ENCODE peak calls at places on chromosome 15, in four cellular contexts. X, Y, G and E are unnamed samples.
A peak's percentile ranks its signal among the peaks of the same experiment; 100 is the strongest.

GRCh38 chr15:57506422-57506821 is 85.3 kb upstream of the MYZAP start:
- DNase-seq in Y (no peak), G (no peak), X (no peak), E (no peak)

GRCh38 chr15:85354432-85354831 is 26.0 kb upstream of the AKAP13 start:
- DNase-seq in X (no peak), G (no peak), Y (no peak), E (peak; percentile 80)

GRCh38 chr15:25674948-25675347 is 188.2 kb downstream of the ATP10A start:
- DNase-seq in Y (no peak), X (no peak), G (no peak), E (no peak)

GRCh38 chr15:38411902-38412301 is 42.0 kb upstream of the FAM98B start:
- DNase-seq in G (no peak), X (no peak), Y (no peak), E (no peak)

GRCh38 chr15:100017140-100017539 is 283.9 kb upstream of the LYSMD4 start:
- DNase-seq in Y (no peak), G (no peak), X (no peak), E (no peak)

GRCh38 chr15:60326824-60327654 is 70.7 kb downstream of the ANXA2 start:
- DNase-seq in X (no peak), G (peak; percentile 65), Y (peak; percentile 50), E (peak; percentile 76)

GRCh38 chr15:69782155-69782658 is 315.5 kb downstream of the TLE3 start:
- DNase-seq in X (no peak), G (no peak), Y (no peak), E (no peak)

GRCh38 chr15:101506491-101506890 is 17.0 kb upstream of the PCSK6 start:
- DNase-seq in Y (no peak), G (no peak), X (no peak), E (no peak)

GRCh38 chr15:74193305-74193718 is 9.3 kb downstream of the STRA6 start:
- DNase-seq in X (no peak), Y (no peak), G (no peak), E (peak; percentile 93)

GRCh38 chr15:96893159-96893906 is 562.8 kb downstream of the NR2F2 start:
- DNase-seq in X (no peak), Y (no peak), G (peak; percentile 3), E (peak; percentile 16)

GRCh38 chr15:54519577-54519976 is 541.3 kb downstream of the UNC13C start:
- DNase-seq in Y (no peak), X (no peak), G (peak; percentile 17), E (no peak)

GRCh38 chr15:90142216-90143175 is 40.2 kb upstream of the IDH2 start:
- DNase-seq in X (no peak), G (peak; percentile 96), Y (no peak), E (no peak)

GRCh38 chr15:75195766-75196241 is 5.9 kb upstream of the C15orf39 start:
- DNase-seq in Y (no peak), X (no peak), G (no peak), E (no peak)

GRCh38 chr15:63749330-63749942 is 84.3 kb downstream of the HERC1 start:
- DNase-seq in G (peak; percentile 69), X (no peak), Y (no peak), E (no peak)

GRCh38 chr15:39299506-39300267 is 281.2 kb upstream of the THBS1 start:
- DNase-seq in X (no peak), Y (no peak), G (no peak), E (no peak)

GRCh38 chr15:58443291-58443690 is 11.5 kb downstream of the LIPC start:
- DNase-seq in Y (no peak), G (no peak), X (no peak), E (no peak)

GRCh38 chr15:83435782-83436181 is 11.4 kb upstream of the SH3GL3 start:
- DNase-seq in Y (no peak), X (no peak), G (no peak), E (no peak)

GRCh38 chr15:90344632-90345031 is 7.5 kb upstream of the ZNF774 start:
- DNase-seq in X (no peak), G (no peak), Y (no peak), E (no peak)

GRCh38 chr15:36029606-36030005 is 483.6 kb upstream of the DPH6 start:
- DNase-seq in G (no peak), Y (no peak), X (no peak), E (peak; percentile 25)

GRCh38 chr15:83068054-83068453 is 1.0 kb upstream of the BTBD1 start:
- DNase-seq in X (no peak), Y (no peak), G (no peak), E (no peak)

GRCh38 chr15:20356444-20357138 is 185.0 kb downstream of the GOLGA6L6 start:
- DNase-seq in Y (peak; percentile 45), X (peak; percentile 73), G (peak; percentile 61), E (peak; percentile 42)

GRCh38 chr15:63110428-63111026 is 11.1 kb upstream of the LACTB start:
- DNase-seq in Y (no peak), X (no peak), G (no peak), E (no peak)

GRCh38 chr15:42727740-42728355 is 9.1 kb downstream of the CDAN1 start:
- DNase-seq in Y (no peak), G (no peak), X (no peak), E (no peak)

GRCh38 chr15:71385469-71385868 is 270.2 kb downstream of the THSD4 start:
- DNase-seq in Y (no peak), G (no peak), X (no peak), E (no peak)

GRCh38 chr15:64455951-64456350 is 4.4 kb upstream of the ZNF609 start:
- DNase-seq in Y (no peak), G (no peak), X (no peak), E (no peak)

GRCh38 chr15:70466305-70466704 is 297.1 kb downstream of the UACA start:
- DNase-seq in X (no peak), G (no peak), Y (no peak), E (no peak)

GRCh38 chr15:74373731-74374647 is 6.5 kb upstream of the CYP11A1 start:
- DNase-seq in X (peak; percentile 91), Y (peak; percentile 83), G (peak; percentile 80), E (peak; percentile 76)